ENCODE peak calls at places on chromosomes 2 and 18, in seven cellular contexts. D, W, E, A, S, L and N are unnamed samples.

GRCh38 chr18:36711813-36712444 is 116.9 kb downstream of the TPGS2 start:
- DNase-seq in D (no peak), W (no peak), E (peak), A (peak), S (no peak), L (no peak), N (no peak)

GRCh38 chr2:118231759-118232158 is 143.5 kb downstream of the INSIG2 start:
- DNase-seq in D (no peak), W (no peak), E (no peak), A (no peak), S (no peak), L (no peak), N (no peak)

GRCh38 chr18:916562-916961 is 11.9 kb downstream of the ADCYAP1 start:
- DNase-seq in D (no peak), W (no peak), E (no peak), A (no peak), S (no peak), L (no peak), N (no peak)

GRCh38 chr18:76581261-76581660 is 86.2 kb upstream of the ZNF516 start:
- DNase-seq in D (no peak), W (no peak), E (no peak), A (no peak), S (no peak), L (no peak), N (no peak)

GRCh38 chr2:17934721-17935120 is 56.3 kb downstream of the KCNS3 start:
- DNase-seq in D (no peak), W (no peak), E (no peak), A (peak), S (no peak), L (no peak), N (no peak)

GRCh38 chr2:127115471-127116199 is 8.7 kb upstream of the BIN1 start:
- DNase-seq in D (no peak), W (no peak), E (peak), A (no peak), S (peak), L (no peak), N (no peak)

GRCh38 chr2:229282758-229283546 is 11.9 kb upstream of the PID1 start:
- DNase-seq in D (no peak), W (no peak), E (no peak), A (peak), S (no peak), L (peak), N (no peak)

GRCh38 chr2:64488050-64488974 is 34.4 kb downstream of the LGALSL start:
- DNase-seq in D (peak), W (peak), E (peak), A (peak), S (peak), L (peak), N (peak)

GRCh38 chr2:219633276-219634065 is 6.0 kb downstream of the SLC4A3 start:
- DNase-seq in D (no peak), W (no peak), E (no peak), A (no peak), S (no peak), L (no peak), N (no peak)

GRCh38 chr18:76494181-76494540 is 881 bp downstream of the ZNF516 start:
- DNase-seq in D (peak), W (peak), E (peak), A (peak), S (peak), L (no peak), N (peak)

GRCh38 chr2:39625193-39625926 is 40.4 kb upstream of the TMEM178A start:
- DNase-seq in D (no peak), W (no peak), E (no peak), A (no peak), S (no peak), L (no peak), N (no peak)

GRCh38 chr2:236568068-236568921 is 1.3 kb upstream of the ACKR3 start:
- DNase-seq in D (peak), W (no peak), E (peak), A (no peak), S (peak), L (peak), N (peak)

GRCh38 chr2:236569593-236569973 is at the start of gene ACKR3:
- DNase-seq in D (peak), W (peak), E (peak), A (peak), S (peak), L (peak), N (peak)

GRCh38 chr2:236568922-236569592 is 568 bp upstream of the ACKR3 start:
- DNase-seq in D (no peak), W (no peak), E (no peak), A (no peak), S (no peak), L (no peak), N (no peak)

GRCh38 chr2:236571161-236571560 is 1.5 kb downstream of the ACKR3 start:
- DNase-seq in D (no peak), W (no peak), E (no peak), A (no peak), S (no peak), L (no peak), N (no peak)

DNA sequence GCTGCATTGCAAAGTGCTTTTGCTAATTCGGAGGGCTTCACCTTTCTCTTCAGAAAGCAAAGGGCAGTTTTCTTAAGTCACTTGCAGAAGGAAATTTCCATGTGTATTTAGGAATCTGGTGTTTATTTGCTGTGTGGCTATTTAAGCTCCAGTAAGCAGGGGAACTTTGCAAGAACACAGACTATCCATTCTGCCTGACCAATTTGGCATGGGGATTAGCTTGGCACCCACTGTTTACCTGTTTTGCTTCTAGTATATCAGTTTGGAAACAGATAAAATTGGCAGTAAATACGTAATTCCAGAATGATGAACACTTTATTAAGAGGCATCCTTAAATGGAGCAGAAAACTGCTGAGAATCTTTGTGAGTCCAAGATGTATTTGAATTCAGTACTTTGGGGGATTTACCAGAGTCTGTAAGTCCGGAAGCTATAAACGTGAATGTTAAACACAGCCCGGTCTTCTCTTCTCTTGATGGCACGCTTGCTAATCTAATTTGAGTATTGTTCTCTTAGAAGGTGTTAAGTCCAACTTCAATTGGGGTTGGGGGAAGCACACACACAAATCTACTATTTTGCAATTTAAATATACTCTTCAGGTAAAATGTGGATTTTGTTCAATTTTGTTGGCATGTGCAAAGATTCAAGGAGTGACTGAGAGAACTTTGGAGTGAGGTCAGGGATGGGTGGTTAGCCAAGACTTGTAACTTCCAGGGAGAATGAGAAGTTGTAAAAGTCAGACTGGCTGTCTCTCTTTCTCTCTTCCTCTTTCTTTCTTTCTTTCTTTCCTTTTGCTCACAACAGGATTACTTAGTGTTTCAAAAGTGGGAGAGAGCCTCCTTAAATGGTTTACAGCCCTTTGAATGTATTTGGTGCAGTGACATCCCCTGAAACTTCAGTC is 705 bp downstream of the ACKR3 start:
- DNase-seq in D (peak), W (no peak), E (no peak), A (no peak), S (no peak), L (no peak), N (no peak)
- H3K4me3 ChIP-seq in D (peak), W (peak), E (peak), A (no peak), S (peak), L (peak), N (no peak)

DNA sequence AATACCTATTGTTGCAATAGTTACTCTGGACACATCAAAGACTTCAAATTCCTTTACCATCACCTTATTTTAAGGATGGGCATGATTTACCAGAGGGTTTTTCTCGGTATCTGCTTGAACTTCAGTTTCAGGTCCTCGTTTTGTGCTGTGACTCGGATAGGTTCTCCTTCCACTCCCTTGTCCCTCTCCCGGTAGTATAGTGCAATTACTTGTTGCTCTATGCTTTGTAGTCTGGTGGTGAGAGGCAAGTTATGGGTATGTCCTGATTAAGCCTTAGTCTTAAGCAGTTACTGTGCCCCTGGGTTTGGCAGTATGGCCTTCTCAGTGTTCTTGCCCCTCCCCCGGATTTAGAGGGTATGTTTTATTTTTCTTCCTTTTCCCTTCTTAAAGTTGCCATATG is 96.6 kb downstream of the RHBDD1 start:
- DNase-seq in D (no peak), W (no peak), E (no peak), A (no peak), S (no peak), L (no peak), N (no peak)
- TF ChIP-seq CTCF in D (no peak), W (no peak), E (no peak), A (no peak), S (no peak), L (no peak), N (no peak)

GRCh38 chr18:62324917-62325805 is at the start of gene TNFRSF11A:
- DNase-seq in D (peak), W (no peak), E (peak), A (no peak), S (peak), L (no peak), N (peak)

GRCh38 chr18:62325806-62326645 is 916 bp downstream of the TNFRSF11A start:
- DNase-seq in D (peak), W (no peak), E (no peak), A (peak), S (no peak), L (no peak), N (no peak)

GRCh38 chr18:62327977-62328376 is 2.9 kb downstream of the TNFRSF11A start:
- DNase-seq in D (no peak), W (no peak), E (no peak), A (no peak), S (peak), L (no peak), N (peak)

GRCh38 chr18:62328775-62329525 is 3.8 kb downstream of the TNFRSF11A start:
- DNase-seq in D (no peak), W (no peak), E (no peak), A (no peak), S (no peak), L (no peak), N (no peak)

DNA sequence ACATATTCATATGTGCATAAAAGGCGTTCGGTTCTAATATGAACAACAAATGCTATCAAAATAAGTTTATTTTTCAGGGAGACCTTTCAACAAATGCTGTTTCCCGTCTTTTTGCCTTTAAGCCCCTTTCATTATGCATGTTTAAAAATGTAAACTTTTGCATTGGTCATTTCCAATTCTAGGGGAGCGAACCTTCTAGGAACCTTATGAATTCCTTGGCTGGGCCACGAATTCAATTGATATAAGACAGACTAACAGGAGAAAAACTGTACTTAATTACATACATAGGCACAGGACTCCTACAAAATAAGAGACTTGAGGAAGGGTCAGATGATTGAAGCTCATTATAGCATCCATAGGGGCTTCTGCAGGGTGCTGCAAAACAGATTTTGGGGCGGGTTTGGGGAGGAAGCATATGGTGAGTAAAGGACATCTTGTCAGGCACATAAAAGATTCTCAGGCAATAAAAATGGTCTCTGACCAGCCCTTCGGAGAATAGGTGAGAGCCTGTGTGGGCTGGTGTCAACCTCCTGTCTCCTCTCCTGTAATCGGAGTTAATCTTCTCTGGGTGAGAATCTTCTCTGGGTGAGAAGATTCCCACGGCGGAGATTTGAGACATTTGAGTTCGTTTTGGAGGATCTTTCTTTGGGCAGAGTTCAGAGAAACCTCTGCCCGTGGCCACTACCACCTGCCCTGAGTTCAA is 1.7 kb downstream of the TNFRSF11A start:
- DNase-seq in D (no peak), W (no peak), E (no peak), A (no peak), S (no peak), L (no peak), N (no peak)
- H3K4me3 ChIP-seq in D (no peak), W (peak), E (peak), A (no peak), S (peak), L (no peak), N (peak)

DNA sequence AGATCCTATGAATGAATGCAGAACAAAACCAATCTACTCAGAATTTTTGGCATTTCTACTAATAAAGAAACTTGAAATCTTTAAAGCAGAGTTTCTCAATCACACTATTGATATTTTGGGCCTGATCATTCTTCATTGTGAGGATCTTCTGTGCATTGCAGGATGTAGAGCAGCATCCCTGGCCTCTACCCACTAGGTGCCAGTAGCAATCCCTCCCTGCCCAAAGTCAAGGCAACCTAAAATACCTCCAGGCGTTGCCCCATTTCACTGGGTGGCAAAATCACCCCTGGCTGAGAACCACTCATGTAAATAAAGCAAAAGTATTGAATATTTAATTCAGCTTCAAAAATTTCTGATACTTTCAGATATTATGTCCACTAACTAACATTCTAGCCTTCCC is 213.0 kb downstream of the SP3 start:
- DNase-seq in D (no peak), W (no peak), E (no peak), A (peak), S (no peak), L (no peak), N (no peak)
- TF ChIP-seq CTCF in D (peak), W (no peak), E (peak), A (peak), S (no peak), L (no peak), N (no peak)

GRCh38 chr18:8910186-8910585 is 192.3 kb upstream of the NDUFV2 start:
- DNase-seq in D (no peak), W (no peak), E (no peak), A (no peak), S (no peak), L (no peak), N (no peak)
- H3K4me3 ChIP-seq in D (no peak), W (no peak), E (no peak), A (no peak), S (no peak), L (no peak), N (no peak)

DNA sequence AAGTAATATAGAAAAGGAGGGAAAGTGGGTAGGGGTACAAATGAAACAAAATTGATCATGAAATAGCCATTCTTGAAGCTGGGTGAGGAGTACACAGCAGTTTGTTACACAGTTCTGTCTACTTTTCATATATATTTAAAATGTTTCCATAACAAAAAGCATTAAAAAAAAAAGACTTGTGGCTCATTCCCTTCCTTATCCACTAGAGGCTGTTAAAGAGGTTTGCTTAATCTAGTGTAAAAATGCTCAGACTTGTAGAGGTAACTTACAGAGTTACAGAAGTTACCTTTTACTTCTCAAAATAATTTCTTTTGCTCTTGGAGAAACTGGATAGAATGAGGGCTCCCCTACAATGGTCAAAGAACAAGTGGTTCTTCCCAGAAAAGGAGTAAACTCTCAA is 8.1 kb upstream of the WIPF1 start:
- DNase-seq in D (no peak), W (no peak), E (no peak), A (peak), S (no peak), L (no peak), N (no peak)
- TF ChIP-seq CTCF in D (peak), W (peak), E (peak), A (peak), S (no peak), L (no peak), N (no peak)

GRCh38 chr2:9143264-9143815 is 63.3 kb upstream of the ASAP2 start:
- DNase-seq in D (no peak), W (no peak), E (no peak), A (no peak), S (no peak), L (no peak), N (no peak)
- H3K4me3 ChIP-seq in D (no peak), W (peak), E (no peak), A (no peak), S (peak), L (peak), N (no peak)

DNA sequence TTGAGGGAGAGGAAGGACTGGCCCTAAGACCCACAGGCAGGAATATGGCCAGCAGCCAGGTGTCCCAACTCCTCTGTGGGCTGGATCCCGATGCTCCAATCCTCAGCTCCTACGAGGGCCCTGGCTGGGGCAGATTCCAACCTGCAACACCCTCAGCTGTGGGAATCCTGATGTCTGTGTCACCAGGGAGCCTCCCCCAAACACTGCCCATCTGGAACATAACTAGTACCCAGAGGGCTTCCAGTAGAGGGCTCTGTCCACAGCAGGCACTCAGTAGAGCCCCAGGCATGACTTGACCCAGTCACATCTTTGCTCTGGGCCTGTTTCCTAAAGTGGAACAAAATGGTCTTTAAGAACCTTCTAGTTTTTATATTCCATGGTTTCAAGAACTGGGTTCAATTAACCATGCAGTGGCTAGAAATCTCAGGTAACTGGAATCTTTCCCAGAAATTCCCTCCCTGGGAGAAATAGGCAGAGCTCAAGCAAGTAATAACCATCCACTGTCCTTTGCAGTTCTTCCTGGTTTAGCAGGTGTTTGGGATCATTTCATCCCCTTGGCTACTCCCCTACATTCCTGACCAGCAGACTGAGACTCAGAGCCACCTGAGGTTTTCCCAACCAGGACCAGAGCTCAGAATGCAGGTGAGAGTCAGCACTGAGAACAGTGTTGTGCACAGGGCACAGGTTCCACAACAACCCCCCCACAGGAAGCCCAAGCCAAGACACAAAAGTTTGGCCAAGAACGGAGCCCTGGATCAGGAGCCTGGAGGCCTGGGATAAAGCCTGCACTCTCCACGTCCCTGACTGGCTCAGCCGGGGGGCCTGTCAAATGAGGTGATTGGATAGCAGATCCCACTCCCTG is 20.8 kb upstream of the LOXHD1 start:
- DNase-seq in D (no peak), W (no peak), E (no peak), A (peak), S (no peak), L (no peak), N (no peak)
- TF ChIP-seq CTCF in D (peak), W (no peak), E (no peak), A (no peak), S (no peak), L (no peak), N (no peak)